ENCODE peak calls at places on chromosome 19, in eight cellular contexts. One of them, this sample, is unnamed. For H3K4me1 and H3K27me3, the result is how much of the 10 kb centered on the place peaks cover.

GRCh38 chr19:14218615-14219330 is 12.8 kb upstream of the ADGRL1 start:
- DNase-seq in body of pancreas: no peak
- DNase-seq in adrenal gland: no peak
- DNase-seq in left ventricle myocardium inferior: no peak
- DNase-seq in neural progenitor cell: no peak
- DNase-seq in upper lobe of right lung: no peak
- DNase-seq in mammary epithelial cell: no peak
- DNase-seq in cardiac muscle cell: no peak
- DNase-seq in this sample: no peak

GRCh38 chr19:30373593-30373992 is 1.4 kb downstream of the ZNF536 start:
- DNase-seq in adrenal gland: no peak
- DNase-seq in mammary epithelial cell: no peak
- DNase-seq in body of pancreas: no peak
- DNase-seq in upper lobe of right lung: no peak
- DNase-seq in left ventricle myocardium inferior: no peak
- DNase-seq in cardiac muscle cell: no peak
- DNase-seq in neural progenitor cell: peak
- DNase-seq in this sample: no peak

GRCh38 chr19:29610574-29611271 is 4.6 kb downstream of the POP4 start:
- DNase-seq in mammary epithelial cell: peak
- DNase-seq in neural progenitor cell: peak
- DNase-seq in left ventricle myocardium inferior: peak
- DNase-seq in upper lobe of right lung: peak
- DNase-seq in body of pancreas: peak
- DNase-seq in cardiac muscle cell: peak
- DNase-seq in adrenal gland: peak
- DNase-seq in this sample: peak

GRCh38 chr19:48614436-48615144 is at the start of gene FAM83E:
- DNase-seq in upper lobe of right lung: peak
- DNase-seq in body of pancreas: no peak
- DNase-seq in left ventricle myocardium inferior: no peak
- DNase-seq in mammary epithelial cell: no peak
- DNase-seq in neural progenitor cell: peak
- DNase-seq in adrenal gland: no peak
- DNase-seq in cardiac muscle cell: no peak
- DNase-seq in this sample: no peak

GRCh38 chr19:28184997-28185396 is 1028.0 kb downstream of the UQCRFS1 start:
- DNase-seq in body of pancreas: no peak
- DNase-seq in upper lobe of right lung: no peak
- DNase-seq in left ventricle myocardium inferior: no peak
- DNase-seq in cardiac muscle cell: no peak
- DNase-seq in mammary epithelial cell: no peak
- DNase-seq in neural progenitor cell: no peak
- DNase-seq in adrenal gland: no peak
- DNase-seq in this sample: no peak

GRCh38 chr19:40612831-40613668 is 11.9 kb downstream of the LTBP4 start:
- DNase-seq in adrenal gland: peak
- DNase-seq in upper lobe of right lung: peak
- DNase-seq in body of pancreas: no peak
- DNase-seq in mammary epithelial cell: no peak
- DNase-seq in cardiac muscle cell: peak
- DNase-seq in neural progenitor cell: peak
- DNase-seq in left ventricle myocardium inferior: no peak
- DNase-seq in this sample: peak

GRCh38 chr19:14772467-14772866 is 5.9 kb downstream of the ADGRE2 start:
- DNase-seq in body of pancreas: no peak
- DNase-seq in cardiac muscle cell: no peak
- DNase-seq in left ventricle myocardium inferior: no peak
- DNase-seq in neural progenitor cell: no peak
- DNase-seq in adrenal gland: no peak
- DNase-seq in upper lobe of right lung: no peak
- DNase-seq in mammary epithelial cell: no peak
- DNase-seq in this sample: no peak

GRCh38 chr19:30686911-30687566 is 314.9 kb downstream of the ZNF536 start:
- DNase-seq in neural progenitor cell: no peak
- DNase-seq in cardiac muscle cell: peak
- DNase-seq in mammary epithelial cell: no peak
- DNase-seq in left ventricle myocardium inferior: no peak
- DNase-seq in adrenal gland: peak
- DNase-seq in body of pancreas: no peak
- DNase-seq in upper lobe of right lung: no peak
- DNase-seq in this sample: no peak

GRCh38 chr19:48551437-48552302 is at the start of gene SULT2B1:
- DNase-seq in left ventricle myocardium inferior: no peak
- DNase-seq in mammary epithelial cell: peak
- DNase-seq in adrenal gland: no peak
- DNase-seq in cardiac muscle cell: no peak
- DNase-seq in body of pancreas: peak
- DNase-seq in neural progenitor cell: no peak
- DNase-seq in upper lobe of right lung: peak
- DNase-seq in this sample: no peak

GRCh38 chr19:49475995-49476880 is 2.2 kb downstream of the FLT3LG start:
- DNase-seq in adrenal gland: no peak
- DNase-seq in mammary epithelial cell: no peak
- DNase-seq in upper lobe of right lung: no peak
- DNase-seq in left ventricle myocardium inferior: no peak
- DNase-seq in body of pancreas: no peak
- DNase-seq in neural progenitor cell: peak
- DNase-seq in cardiac muscle cell: peak
- DNase-seq in this sample: peak

GRCh38 chr19:11587973-11588631 is 9.2 kb upstream of the ZNF627 start:
- DNase-seq in mammary epithelial cell: no peak
- DNase-seq in cardiac muscle cell: no peak
- DNase-seq in neural progenitor cell: no peak
- DNase-seq in upper lobe of right lung: no peak
- DNase-seq in body of pancreas: no peak
- DNase-seq in adrenal gland: no peak
- DNase-seq in left ventricle myocardium inferior: no peak
- DNase-seq in this sample: no peak

GRCh38 chr19:42132851-42133528 is 744 bp upstream of the POU2F2 start:
- DNase-seq in body of pancreas: peak
- DNase-seq in mammary epithelial cell: peak
- DNase-seq in left ventricle myocardium inferior: peak
- DNase-seq in adrenal gland: peak
- DNase-seq in upper lobe of right lung: peak
- DNase-seq in neural progenitor cell: peak
- DNase-seq in cardiac muscle cell: peak
- DNase-seq in this sample: peak

GRCh38 chr19:42529248-42529764 is 1.0 kb upstream of the CEACAM1 start:
- DNase-seq in left ventricle myocardium inferior: peak
- DNase-seq in neural progenitor cell: peak
- DNase-seq in mammary epithelial cell: peak
- DNase-seq in upper lobe of right lung: peak
- DNase-seq in adrenal gland: peak
- DNase-seq in body of pancreas: peak
- DNase-seq in cardiac muscle cell: peak
- DNase-seq in this sample: peak

GRCh38 chr19:19459099-19459498 is 53.6 kb downstream of the GATAD2A start:
- DNase-seq in mammary epithelial cell: no peak
- DNase-seq in neural progenitor cell: no peak
- DNase-seq in body of pancreas: no peak
- DNase-seq in cardiac muscle cell: no peak
- DNase-seq in left ventricle myocardium inferior: no peak
- DNase-seq in adrenal gland: no peak
- DNase-seq in upper lobe of right lung: no peak
- DNase-seq in this sample: no peak

GRCh38 chr19:8065489-8066261 is 13.1 kb downstream of the CCL25 start:
- DNase-seq in left ventricle myocardium inferior: no peak
- DNase-seq in cardiac muscle cell: no peak
- DNase-seq in mammary epithelial cell: no peak
- DNase-seq in body of pancreas: no peak
- DNase-seq in upper lobe of right lung: no peak
- DNase-seq in neural progenitor cell: no peak
- DNase-seq in adrenal gland: no peak
- DNase-seq in this sample: no peak
- H3K4me3 ChIP-seq in left ventricle myocardium inferior: no peak
- H3K4me3 ChIP-seq in cardiac muscle cell: no peak
- H3K4me3 ChIP-seq in mammary epithelial cell: no peak
- H3K4me3 ChIP-seq in body of pancreas: no peak
- H3K4me3 ChIP-seq in upper lobe of right lung: no peak
- H3K4me3 ChIP-seq in neural progenitor cell: no peak
- H3K4me3 ChIP-seq in adrenal gland: no peak
- H3K4me3 ChIP-seq in this sample: no peak

DNA sequence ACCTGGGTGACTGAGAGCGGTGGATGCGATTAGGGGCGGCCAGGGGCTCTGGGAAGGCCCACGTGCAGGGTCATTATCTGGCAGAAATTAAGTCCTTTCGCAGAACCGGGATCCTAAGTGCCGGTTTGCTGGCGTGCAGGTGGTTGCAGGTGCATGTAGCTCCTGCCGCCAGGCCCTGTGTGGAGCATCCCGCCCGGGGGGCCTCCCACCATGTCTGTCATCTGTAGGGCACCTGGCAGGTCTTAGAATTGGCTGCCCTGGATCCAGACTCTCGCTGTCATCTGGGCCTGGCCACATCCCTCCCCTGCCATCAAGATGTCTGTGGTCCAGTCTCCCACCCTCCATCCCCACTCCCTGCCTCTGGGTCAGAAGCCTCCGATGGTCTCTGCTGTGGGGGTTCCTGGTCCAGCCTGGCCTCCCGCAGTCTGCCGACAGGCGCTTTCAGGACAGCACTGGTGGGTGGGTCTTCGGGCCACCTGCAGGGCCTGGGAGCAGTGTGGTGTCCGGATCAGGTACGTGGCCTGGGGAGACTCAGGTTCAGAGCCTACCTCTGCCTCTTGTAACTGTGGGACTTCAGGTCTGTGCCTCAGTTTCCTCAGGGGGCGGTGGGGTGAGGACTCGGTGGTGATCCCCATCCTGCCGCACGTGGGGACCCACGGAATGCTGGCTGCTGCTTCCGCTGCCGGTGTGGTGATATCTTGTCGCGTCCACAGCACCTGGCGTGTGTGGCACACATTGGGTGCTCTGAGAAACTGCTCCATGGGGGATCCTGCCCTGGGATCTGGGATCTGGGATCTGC is 5.4 kb downstream of the GNA11 start:
- DNase-seq in mammary epithelial cell: no peak
- DNase-seq in upper lobe of right lung: no peak
- DNase-seq in cardiac muscle cell: no peak
- DNase-seq in adrenal gland: no peak
- DNase-seq in body of pancreas: no peak
- DNase-seq in neural progenitor cell: no peak
- DNase-seq in left ventricle myocardium inferior: no peak
- DNase-seq in this sample: no peak
- H3K4me1 ChIP-seq in mammary epithelial cell: under half
- H3K4me1 ChIP-seq in upper lobe of right lung: half or more
- H3K4me1 ChIP-seq in cardiac muscle cell: under half
- H3K4me1 ChIP-seq in adrenal gland: half or more
- H3K4me1 ChIP-seq in body of pancreas: half or more
- H3K4me1 ChIP-seq in neural progenitor cell: under half
- H3K4me1 ChIP-seq in left ventricle myocardium inferior: half or more
- H3K4me1 ChIP-seq in this sample: under half

GRCh38 chr19:53908106-53908932 is 759 bp upstream of the CACNG7 start:
- DNase-seq in cardiac muscle cell: peak
- DNase-seq in mammary epithelial cell: peak
- DNase-seq in adrenal gland: peak
- DNase-seq in upper lobe of right lung: no peak
- DNase-seq in left ventricle myocardium inferior: no peak
- DNase-seq in body of pancreas: peak
- DNase-seq in neural progenitor cell: peak
- DNase-seq in this sample: peak

GRCh38 chr19:53907690-53908089 is 1.4 kb upstream of the CACNG7 start:
- DNase-seq in left ventricle myocardium inferior: no peak
- DNase-seq in cardiac muscle cell: no peak
- DNase-seq in upper lobe of right lung: no peak
- DNase-seq in body of pancreas: no peak
- DNase-seq in adrenal gland: no peak
- DNase-seq in mammary epithelial cell: no peak
- DNase-seq in neural progenitor cell: no peak
- DNase-seq in this sample: no peak

GRCh38 chr19:53910170-53910518 is 1.1 kb downstream of the CACNG7 start:
- DNase-seq in body of pancreas: no peak
- DNase-seq in cardiac muscle cell: peak
- DNase-seq in left ventricle myocardium inferior: no peak
- DNase-seq in adrenal gland: no peak
- DNase-seq in mammary epithelial cell: no peak
- DNase-seq in neural progenitor cell: peak
- DNase-seq in upper lobe of right lung: no peak
- DNase-seq in this sample: no peak

GRCh38 chr19:53909471-53910169 is 542 bp downstream of the CACNG7 start:
- DNase-seq in adrenal gland: no peak
- DNase-seq in body of pancreas: no peak
- DNase-seq in left ventricle myocardium inferior: no peak
- DNase-seq in mammary epithelial cell: no peak
- DNase-seq in upper lobe of right lung: no peak
- DNase-seq in neural progenitor cell: peak
- DNase-seq in cardiac muscle cell: no peak
- DNase-seq in this sample: peak

DNA sequence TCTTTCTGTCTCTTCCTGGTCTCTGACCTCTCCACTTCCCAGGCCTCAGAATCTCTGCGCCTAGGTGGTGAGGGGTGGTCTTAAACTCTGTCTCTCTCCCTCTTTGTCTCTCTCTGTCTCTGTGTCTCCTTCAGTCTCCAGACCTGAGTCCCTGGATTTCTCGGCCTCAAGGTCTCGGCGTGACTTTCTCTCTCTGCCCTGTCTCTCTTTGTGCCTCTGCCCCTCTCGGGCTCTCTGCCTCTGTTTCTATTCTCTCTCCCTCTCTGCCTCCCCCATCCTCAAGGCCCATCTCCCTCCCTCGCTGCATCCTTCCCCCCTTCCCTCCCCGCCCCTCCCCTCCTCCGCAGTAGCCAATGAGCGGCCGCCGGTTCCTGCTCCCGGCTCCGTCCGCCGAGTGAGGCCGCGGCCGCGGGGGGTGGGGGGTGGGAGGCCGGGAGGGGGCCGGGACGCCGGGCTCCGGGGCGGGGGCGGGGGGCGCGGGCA is at the start of gene CACNG7:
- DNase-seq in upper lobe of right lung: no peak
- DNase-seq in body of pancreas: no peak
- DNase-seq in mammary epithelial cell: no peak
- DNase-seq in cardiac muscle cell: no peak
- DNase-seq in left ventricle myocardium inferior: no peak
- DNase-seq in neural progenitor cell: peak
- DNase-seq in adrenal gland: no peak
- DNase-seq in this sample: no peak
- H3K27me3 ChIP-seq in upper lobe of right lung: half or more
- H3K27me3 ChIP-seq in body of pancreas: half or more
- H3K27me3 ChIP-seq in mammary epithelial cell: under half
- H3K27me3 ChIP-seq in cardiac muscle cell: half or more
- H3K27me3 ChIP-seq in left ventricle myocardium inferior: half or more
- H3K27me3 ChIP-seq in neural progenitor cell: half or more
- H3K27me3 ChIP-seq in adrenal gland: half or more
- H3K27me3 ChIP-seq in this sample: under half

GRCh38 chr19:20999731-21000352 is 20.6 kb upstream of the ZNF430 start:
- DNase-seq in left ventricle myocardium inferior: peak
- DNase-seq in body of pancreas: peak
- DNase-seq in neural progenitor cell: peak
- DNase-seq in adrenal gland: peak
- DNase-seq in upper lobe of right lung: peak
- DNase-seq in mammary epithelial cell: peak
- DNase-seq in cardiac muscle cell: peak
- DNase-seq in this sample: peak
- H3K4me3 ChIP-seq in left ventricle myocardium inferior: peak
- H3K4me3 ChIP-seq in body of pancreas: no peak
- H3K4me3 ChIP-seq in neural progenitor cell: peak
- H3K4me3 ChIP-seq in adrenal gland: no peak
- H3K4me3 ChIP-seq in upper lobe of right lung: peak
- H3K4me3 ChIP-seq in mammary epithelial cell: peak
- H3K4me3 ChIP-seq in cardiac muscle cell: peak
- H3K4me3 ChIP-seq in this sample: peak